ENCODE peak calls at places on chromosomes 6 and 20, in ten cellular contexts. X, K, T, W, R, O, S, V, J and G are unnamed samples.

GRCh38 chr6:43702147-43702521 is 14.5 kb upstream of the MRPS18A start:
- DNase-seq in X (no peak), K (no peak), T (no peak), W (no peak), R (no peak), O (no peak), S (no peak), V (no peak), J (no peak), G (no peak)

GRCh38 chr6:4323322-4323721 is 187.9 kb upstream of the ECI2 start:
- DNase-seq in X (no peak), K (no peak), T (no peak), W (no peak), R (no peak), O (no peak), S (no peak), V (no peak), J (no peak), G (no peak)

GRCh38 chr6:132190097-132190814 is 211.0 kb downstream of the MOXD1 start:
- DNase-seq in X (no peak), K (peak; percentile 73), T (no peak), W (no peak), R (peak; percentile 43), O (no peak), S (no peak), V (peak; percentile 53), J (no peak), G (no peak)

GRCh38 chr20:25187638-25188037 is 7.9 kb upstream of the ENTPD6 start:
- DNase-seq in X (no peak), K (no peak), T (no peak), W (no peak), R (no peak), O (no peak), S (no peak), V (no peak), J (no peak), G (no peak)

GRCh38 chr20:60447703-60448102 is 489.5 kb downstream of the CDH26 start:
- DNase-seq in X (no peak), K (no peak), T (no peak), W (no peak), R (no peak), O (no peak), S (no peak), V (no peak), J (no peak), G (no peak)

GRCh38 chr6:160007581-160007980 is 38.7 kb downstream of the IGF2R start:
- DNase-seq in X (no peak), K (no peak), T (no peak), W (no peak), R (no peak), O (no peak), S (no peak), V (no peak), J (no peak), G (no peak)

GRCh38 chr20:17629678-17630089 is 52.4 kb downstream of the RRBP1 start:
- DNase-seq in X (no peak), K (no peak), T (no peak), W (no peak), R (no peak), O (no peak), S (no peak), V (no peak), J (no peak), G (no peak)

GRCh38 chr6:90431521-90432407 is 135.1 kb upstream of the BACH2 start:
- DNase-seq in X (no peak), K (no peak), T (no peak), W (no peak), R (no peak), O (no peak), S (no peak), V (no peak), J (no peak), G (no peak)

GRCh38 chr20:24698706-24699206 is 229.3 kb downstream of the SYNDIG1 start:
- DNase-seq in X (no peak), K (no peak), T (peak; percentile 79), W (no peak), R (no peak), O (no peak), S (no peak), V (no peak), J (no peak), G (no peak)

GRCh38 chr6:118645395-118645794 is 6.0 kb downstream of the CEP85L start:
- DNase-seq in X (no peak), K (no peak), T (no peak), W (no peak), R (peak; percentile 19), O (no peak), S (no peak), V (no peak), J (no peak), G (no peak)

GRCh38 chr20:52230406-52230805 is 38.8 kb upstream of the ZFP64 start:
- DNase-seq in X (peak; percentile 24), K (peak; percentile 23), T (no peak), W (no peak), R (peak; percentile 63), O (no peak), S (no peak), V (peak; percentile 95), J (peak; percentile 35), G (no peak)

GRCh38 chr20:51335329-51335841 is 207.1 kb downstream of the NFATC2 start:
- DNase-seq in X (no peak), K (peak; percentile 99), T (peak; percentile 75), W (no peak), R (peak; percentile 99), O (no peak), S (peak; percentile 67), V (peak; percentile 100), J (no peak), G (peak; percentile 87)

GRCh38 chr6:157456524-157456829 is 75.5 kb downstream of the ZDHHC14 start:
- DNase-seq in X (no peak), K (no peak), T (no peak), W (no peak), R (no peak), O (no peak), S (no peak), V (no peak), J (no peak), G (no peak)

GRCh38 chr6:109820706-109821350 is 129.7 kb downstream of the FIG4 start:
- DNase-seq in X (no peak), K (no peak), T (no peak), W (no peak), R (no peak), O (no peak), S (no peak), V (no peak), J (no peak), G (no peak)

GRCh38 chr20:31719644-31720485 is 2.8 kb downstream of the BCL2L1 start:
- DNase-seq in X (no peak), K (peak; percentile 95), T (no peak), W (no peak), R (peak; percentile 68), O (no peak), S (peak; percentile 40), V (no peak), J (no peak), G (no peak)

GRCh38 chr6:28838289-28838633 is 85.5 kb downstream of the TRIM27 start:
- DNase-seq in X (peak; percentile 64), K (peak; percentile 64), T (no peak), W (no peak), R (peak; percentile 82), O (peak; percentile 40), S (no peak), V (peak; percentile 53), J (no peak), G (peak; percentile 21)

GRCh38 chr6:98927534-98927933 is 20.2 kb downstream of the FBXL4 start:
- DNase-seq in X (peak; percentile 88), K (no peak), T (no peak), W (no peak), R (no peak), O (no peak), S (no peak), V (no peak), J (no peak), G (no peak)

GRCh38 chr6:49553353-49553752 is 2.9 kb downstream of the C6orf141 start:
- DNase-seq in X (no peak), K (peak; percentile 61), T (peak; percentile 80), W (no peak), R (peak; percentile 75), O (no peak), S (no peak), V (peak; percentile 68), J (no peak), G (peak; percentile 43)

GRCh38 chr6:26525818-26526217 is 12.3 kb upstream of the HMGN4 start:
- DNase-seq in X (no peak), K (no peak), T (no peak), W (no peak), R (peak; percentile 68), O (no peak), S (no peak), V (no peak), J (no peak), G (no peak)

GRCh38 chr6:142694054-142694453 is 250.9 kb downstream of the HIVEP2 start:
- DNase-seq in X (no peak), K (no peak), T (no peak), W (no peak), R (peak; percentile 61), O (no peak), S (no peak), V (no peak), J (no peak), G (no peak)

GRCh38 chr20:16025084-16025483 is 548.2 kb downstream of the KIF16B start:
- DNase-seq in X (no peak), K (no peak), T (no peak), W (no peak), R (no peak), O (no peak), S (no peak), V (no peak), J (no peak), G (no peak)

GRCh38 chr6:167795874-167796667 is 30.6 kb upstream of the AFDN start:
- DNase-seq in X (no peak), K (no peak), T (no peak), W (no peak), R (no peak), O (peak; percentile 74), S (no peak), V (no peak), J (no peak), G (no peak)

GRCh38 chr6:1094306-1094705 is 217.6 kb upstream of the FOXQ1 start:
- DNase-seq in X (no peak), K (peak; percentile 23), T (no peak), W (no peak), R (no peak), O (no peak), S (no peak), V (peak; percentile 38), J (no peak), G (no peak)

GRCh38 chr20:50189681-50190250 is 864 bp upstream of the CEBPB start:
- DNase-seq in X (peak; percentile 62), K (no peak), T (no peak), W (no peak), R (no peak), O (no peak), S (no peak), V (no peak), J (no peak), G (no peak)

GRCh38 chr6:119333707-119334295 is 15.8 kb downstream of the MAN1A1 start:
- DNase-seq in X (peak; percentile 24), K (peak; percentile 4), T (no peak), W (no peak), R (no peak), O (no peak), S (no peak), V (no peak), J (no peak), G (no peak)

GRCh38 chr6:121748376-121748775 is 312.9 kb downstream of the GJA1 start:
- DNase-seq in X (no peak), K (no peak), T (peak; percentile 39), W (no peak), R (peak; percentile 82), O (no peak), S (no peak), V (peak; percentile 26), J (no peak), G (peak; percentile 57)

GRCh38 chr6:84738996-84739865 is 25.2 kb downstream of the TBX18 start:
- DNase-seq in X (no peak), K (no peak), T (peak; percentile 77), W (no peak), R (peak; percentile 41), O (no peak), S (no peak), V (no peak), J (no peak), G (no peak)

GRCh38 chr6:36067374-36068011 is 39.9 kb downstream of the MAPK14 start:
- DNase-seq in X (no peak), K (no peak), T (no peak), W (no peak), R (peak; percentile 30), O (no peak), S (no peak), V (no peak), J (no peak), G (peak; percentile 52)